ENCODE peak calls at places on chromosomes 1 and 21, in six cellular contexts. G is hepatocyte, C is PC-3, N is fibroblast of lung, L is PC-9, E is neural progenitor cell. O is an unnamed sample. For H3K79me2 and H4K20me1, the result is how much of the 10 kb centered on the place peaks cover.

GRCh38 chr1:18818036-18818435 is 41.4 kb downstream of the TAS1R2 start:
- DNase-seq in G (no peak), C (no peak), N (no peak), L (no peak), E (peak), O (no peak)

GRCh38 chr1:41394918-41395598 is 33.8 kb downstream of the FOXO6 start:
- DNase-seq in G (peak), C (no peak), N (no peak), L (no peak), E (peak), O (no peak)

GRCh38 chr1:171743014-171743870 is 1.4 kb upstream of the VAMP4 start:
- DNase-seq in G (peak), C (peak), N (peak), L (no peak), E (no peak), O (peak)

GRCh38 chr21:44337941-44338895 is 972 bp downstream of the CFAP410 start:
- DNase-seq in G (peak), C (peak), N (peak), L (peak), E (peak), O (peak)

GRCh38 chr1:207088161-207088560 is 499 bp upstream of the C4BPB start:
- DNase-seq in G (no peak), C (no peak), N (no peak), L (no peak), E (no peak), O (no peak)

GRCh38 chr1:56495538-56495937 is 83.8 kb downstream of the PLPP3 start:
- DNase-seq in G (no peak), C (no peak), N (no peak), L (no peak), E (no peak), O (no peak)

GRCh38 chr1:3560981-3561380 is 50.3 kb downstream of the MEGF6 start:
- DNase-seq in G (no peak), C (no peak), N (no peak), L (no peak), E (no peak), O (no peak)

GRCh38 chr1:235972316-235973090 is 92.4 kb downstream of the NID1 start:
- DNase-seq in G (peak), C (peak), N (peak), L (no peak), E (no peak), O (peak)

GRCh38 chr1:100785399-100786082 is 66.0 kb downstream of the VCAM1 start:
- DNase-seq in G (no peak), C (peak), N (peak), L (peak), E (no peak), O (peak)

GRCh38 chr1:40421694-40422384 is 28.4 kb upstream of the ZFP69B start:
- DNase-seq in G (peak), C (peak), N (peak), L (no peak), E (no peak), O (no peak)

GRCh38 chr1:27832762-27833161 is 2.2 kb downstream of the PPP1R8 start:
- DNase-seq in G (no peak), C (peak), N (no peak), L (no peak), E (no peak), O (peak)

GRCh38 chr1:118871510-118872240 is 116.5 kb downstream of the TBX15 start:
- DNase-seq in G (peak), C (peak), N (no peak), L (no peak), E (no peak), O (no peak)

GRCh38 chr21:35350965-35351364 is 301.9 kb upstream of the RUNX1 start:
- DNase-seq in G (no peak), C (no peak), N (no peak), L (no peak), E (no peak), O (peak)

GRCh38 chr1:8663915-8664331 is 153.5 kb downstream of the RERE start:
- DNase-seq in G (no peak), C (no peak), N (peak), L (no peak), E (no peak), O (peak)

GRCh38 chr1:25702101-25702775 is 85.6 kb downstream of the MAN1C1 start:
- DNase-seq in G (no peak), C (no peak), N (no peak), L (no peak), E (peak), O (peak)

GRCh38 chr1:116529199-116529616 is 41.6 kb downstream of the CD58 start:
- DNase-seq in G (no peak), C (no peak), N (no peak), L (no peak), E (no peak), O (peak)

GRCh38 chr1:18060331-18060730 is 47.3 kb upstream of the IGSF21 start:
- DNase-seq in G (no peak), C (no peak), N (no peak), L (no peak), E (no peak), O (no peak)

GRCh38 chr1:63294797-63295594 is 27.4 kb upstream of the FOXD3 start:
- DNase-seq in G (no peak), C (no peak), N (no peak), L (no peak), E (peak), O (no peak)

GRCh38 chr1:102837551-102837950 is 270.8 kb downstream of the COL11A1 start:
- DNase-seq in G (no peak), C (peak), N (no peak), L (no peak), E (no peak), O (no peak)

GRCh38 chr1:205959789-205960188 is 16.5 kb upstream of the SLC26A9 start:
- DNase-seq in G (no peak), C (no peak), N (no peak), L (no peak), E (no peak), O (no peak)

GRCh38 chr1:53061859-53062714 is at the start of gene PODN:
- DNase-seq in G (peak), C (no peak), N (peak), L (no peak), E (peak), O (peak)

GRCh38 chr1:229156819-229157218 is 114.1 kb upstream of the RAB4A start:
- DNase-seq in G (peak), C (peak), N (peak), L (no peak), E (peak), O (peak)

GRCh38 chr1:14347776-14348175 is 250.7 kb upstream of the KAZN start:
- DNase-seq in G (no peak), C (no peak), N (no peak), L (no peak), E (no peak), O (no peak)

GRCh38 chr1:94713472-94714141 is 106.5 kb upstream of the SLC44A3 start:
- DNase-seq in G (peak), C (peak), N (peak), L (peak), E (no peak), O (peak)

GRCh38 chr1:44637590-44638411 is 36.5 kb downstream of the TMEM53 start:
- DNase-seq in G (no peak), C (no peak), N (no peak), L (no peak), E (peak), O (no peak)

GRCh38 chr1:174534789-174535188 is 87.0 kb downstream of the GPR52 start:
- DNase-seq in G (no peak), C (peak), N (peak), L (no peak), E (no peak), O (peak)

GRCh38 chr1:37474051-37474696 is at the start of gene ZC3H12A:
- DNase-seq in G (peak), C (peak), N (peak), L (peak), E (peak), O (peak)

GRCh38 chr1:49229555-49229954 is 452.9 kb upstream of the BEND5 start:
- DNase-seq in G (no peak), C (peak), N (no peak), L (no peak), E (no peak), O (no peak)

GRCh38 chr1:22104865-22105437 is 37.9 kb downstream of the WNT4 start:
- DNase-seq in G (no peak), C (no peak), N (no peak), L (no peak), E (no peak), O (no peak)

GRCh38 chr1:203361843-203362524 is 11.1 kb upstream of the FMOD start:
- DNase-seq in G (peak), C (peak), N (peak), L (no peak), E (no peak), O (peak)

GRCh38 chr1:57319165-57319564 is 104.7 kb downstream of the DAB1 start:
- DNase-seq in G (peak), C (peak), N (peak), L (no peak), E (no peak), O (peak)

GRCh38 chr21:38639782-38640750 is 141.8 kb upstream of the ERG start:
- DNase-seq in G (no peak), C (no peak), N (no peak), L (no peak), E (no peak), O (no peak)

GRCh38 chr1:149965440-149965839 is 28.8 kb upstream of the MTMR11 start:
- DNase-seq in G (no peak), C (no peak), N (no peak), L (no peak), E (no peak), O (no peak)

GRCh38 chr1:89005286-89006151 is 13.1 kb upstream of the KYAT3 start:
- DNase-seq in G (no peak), C (no peak), N (no peak), L (no peak), E (no peak), O (no peak)

GRCh38 chr1:224589006-224589405 is 27.1 kb upstream of the CNIH3 start:
- DNase-seq in G (no peak), C (no peak), N (peak), L (no peak), E (no peak), O (peak)

GRCh38 chr1:91997607-91998195 is 32.1 kb upstream of the EPHX4 start:
- DNase-seq in G (peak), C (peak), N (peak), L (peak), E (peak), O (peak)

GRCh38 chr1:1826356-1827088 is 48.3 kb upstream of the NADK start:
- DNase-seq in G (no peak), C (no peak), N (no peak), L (no peak), E (no peak), O (peak)
- H3K79me2 ChIP-seq in G (half or more), C (under half), N (half or more), L (under half), E (half or more), O (half or more)

GRCh38 chr21:15037894-15038293 is 26.9 kb downstream of the NRIP1 start:
- DNase-seq in G (no peak), C (no peak), N (no peak), L (no peak), E (no peak), O (no peak)

GRCh38 chr21:15037095-15037730 is 27.6 kb downstream of the NRIP1 start:
- DNase-seq in G (no peak), C (no peak), N (no peak), L (no peak), E (no peak), O (no peak)

GRCh38 chr21:15045017-15045416 is 19.8 kb downstream of the NRIP1 start:
- DNase-seq in G (no peak), C (no peak), N (no peak), L (no peak), E (no peak), O (no peak)

GRCh38 chr21:15039607-15040299 is 25.0 kb downstream of the NRIP1 start:
- DNase-seq in G (no peak), C (no peak), N (no peak), L (no peak), E (no peak), O (no peak)

GRCh38 chr21:15042531-15042930 is 22.3 kb downstream of the NRIP1 start:
- DNase-seq in G (no peak), C (no peak), N (no peak), L (no peak), E (no peak), O (no peak)
- H4K20me1 ChIP-seq in G (under half), C (half or more), N (under half), L (under half), E (half or more), O (under half)

DNA sequence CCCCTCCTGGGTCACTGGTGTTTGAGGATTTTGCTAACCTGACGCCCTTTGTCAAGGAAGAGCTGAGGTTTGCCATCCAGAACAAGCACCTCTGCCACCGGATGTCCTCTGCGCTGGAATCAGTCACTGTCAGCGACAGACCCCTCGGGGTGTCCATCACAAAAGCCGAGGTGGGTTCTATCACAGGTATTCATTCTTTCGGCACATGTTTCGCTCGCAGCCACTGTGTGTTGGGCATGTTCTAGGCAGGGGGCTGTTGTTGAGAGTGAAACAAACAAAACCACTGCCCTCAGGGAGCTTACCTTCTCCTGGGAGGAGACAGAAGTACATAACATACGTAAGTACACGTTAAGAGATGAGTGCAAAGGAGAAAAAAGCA is 6.5 kb downstream of the ATF3 start:
- DNase-seq in G (no peak), C (no peak), N (no peak), L (no peak), E (no peak), O (no peak)
- H3K79me2 ChIP-seq in G (under half), C (under half), N (under half), L (under half), E (under half), O (under half)

DNA sequence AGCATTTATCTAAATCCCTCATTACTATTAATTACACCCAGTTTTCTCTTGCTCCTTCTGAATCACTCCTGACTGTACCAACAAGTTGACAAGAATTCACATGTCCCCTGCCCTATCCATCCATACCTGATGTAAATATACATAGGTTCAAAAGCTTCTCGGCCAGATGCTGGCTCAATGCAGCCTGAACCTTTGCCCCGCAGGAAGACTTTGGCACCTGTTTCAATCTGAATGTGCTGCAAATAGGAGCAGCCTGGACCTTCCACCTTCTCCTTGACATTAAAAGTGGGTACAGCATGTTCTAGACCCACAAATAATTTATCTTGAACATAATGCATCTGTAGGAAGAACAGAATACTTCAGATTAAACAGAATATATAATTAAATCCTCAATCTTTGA is 8.7 kb downstream of the KHDC4 start:
- DNase-seq in G (no peak), C (no peak), N (no peak), L (no peak), E (no peak), O (no peak)
- H4K20me1 ChIP-seq in G (under half), C (under half), N (under half), L (half or more), E (under half), O (under half)

DNA sequence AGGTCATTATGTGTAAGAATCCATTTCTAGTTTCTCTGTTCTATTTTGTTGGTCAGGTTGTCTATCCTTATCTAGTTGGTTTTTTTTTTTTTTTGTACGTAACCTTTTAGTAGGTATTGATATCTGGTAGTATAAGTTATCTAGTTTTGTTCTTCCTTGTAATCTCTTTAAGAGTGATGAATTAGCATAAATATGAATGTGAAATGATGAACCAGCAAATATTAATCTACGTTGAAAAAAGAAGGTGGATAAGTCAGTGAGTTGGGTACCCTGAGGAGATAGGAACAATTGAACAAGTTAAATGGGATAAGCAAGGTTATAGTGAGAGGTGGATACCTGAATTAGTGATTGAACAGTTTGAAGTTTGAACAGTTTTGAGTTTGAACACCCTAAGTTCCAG is 33.9 kb downstream of the TTC3 start:
- DNase-seq in G (no peak), C (no peak), N (no peak), L (no peak), E (no peak), O (no peak)
- H3K79me2 ChIP-seq in G (half or more), C (under half), N (under half), L (under half), E (under half), O (half or more)

GRCh38 chr1:2516946-2517345 is 9.4 kb downstream of the PANK4 start:
- DNase-seq in G (no peak), C (no peak), N (no peak), L (no peak), E (no peak), O (no peak)
- H4K20me1 ChIP-seq in G (under half), C (under half), N (under half), L (under half), E (half or more), O (under half)

GRCh38 chr1:156534424-156535060 is 34.0 kb upstream of the MEF2D start:
- DNase-seq in G (no peak), C (no peak), N (no peak), L (no peak), E (no peak), O (no peak)

GRCh38 chr1:156528875-156529425 is 28.4 kb upstream of the MEF2D start:
- DNase-seq in G (no peak), C (no peak), N (no peak), L (no peak), E (no peak), O (no peak)

GRCh38 chr1:156530006-156530405 is 29.4 kb upstream of the MEF2D start:
- DNase-seq in G (no peak), C (no peak), N (no peak), L (no peak), E (no peak), O (no peak)

GRCh38 chr1:156533568-156534220 is 33.1 kb upstream of the MEF2D start:
- DNase-seq in G (no peak), C (no peak), N (no peak), L (no peak), E (no peak), O (no peak)

DNA sequence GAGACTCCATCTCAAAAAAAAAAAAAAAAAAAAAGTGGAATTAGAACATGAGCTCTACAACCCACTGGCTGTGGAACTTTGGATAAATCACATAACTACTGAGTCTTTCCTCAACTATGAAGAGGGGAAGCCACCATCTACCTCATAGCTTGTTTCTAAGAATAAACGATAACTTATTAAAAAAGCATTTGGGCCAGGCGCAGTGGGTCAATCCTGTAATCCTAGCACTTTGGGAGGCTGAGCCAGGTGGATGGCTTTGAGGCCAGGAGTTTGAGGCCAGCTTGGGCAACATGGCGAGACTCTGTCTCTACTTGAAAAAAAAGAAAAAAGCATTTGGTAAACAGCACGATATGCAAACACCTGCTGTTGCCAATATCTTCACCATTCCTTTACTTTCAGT is 31.8 kb upstream of the MEF2D start:
- DNase-seq in G (no peak), C (no peak), N (no peak), L (no peak), E (no peak), O (no peak)
- H3K79me2 ChIP-seq in G (under half), C (under half), N (under half), L (under half), E (under half), O (under half)

DNA sequence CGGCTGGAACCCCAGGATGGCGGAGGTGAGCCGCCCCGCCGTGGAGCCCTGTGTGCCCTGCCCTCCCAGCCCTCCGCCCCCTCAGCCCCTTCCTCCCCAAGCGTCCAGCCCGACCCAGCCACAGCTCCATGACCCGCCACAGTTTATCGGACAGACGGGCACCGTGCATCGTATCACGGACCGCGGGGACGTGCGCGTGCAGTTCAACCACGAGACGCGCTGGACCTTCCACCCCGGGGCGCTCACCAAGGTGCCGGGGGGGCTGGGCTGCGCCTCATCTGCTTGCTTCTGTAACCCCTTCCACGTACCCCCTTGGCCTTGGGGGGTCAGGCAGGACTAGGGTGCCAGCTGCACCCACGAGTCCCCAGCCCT is 6.6 kb upstream of the MMP23B start:
- DNase-seq in G (no peak), C (no peak), N (no peak), L (no peak), E (no peak), O (no peak)
- H4K20me1 ChIP-seq in G (under half), C (under half), N (under half), L (under half), E (under half), O (under half)

O was measured in GM23248.